ENCODE peak calls at places on chromosomes 2 and 18, in six cellular contexts. P is SK-N-SH, W is GM23248, O is PC-3, N is HCT116, Y is MM.1S. U is an unnamed sample.

GRCh38 chr2:14423145-14423906 is 209.2 kb upstream of the LRATD1 start:
- DNase-seq in N (no peak), W (no peak), P (no peak), O (peak; percentile 8), Y (no peak), U (no peak)

GRCh38 chr2:165864353-165864752 is 70.3 kb upstream of the GALNT3 start:
- DNase-seq in N (no peak), Y (no peak), W (no peak), P (peak; percentile 42), O (no peak), U (peak; percentile 71)

GRCh38 chr2:240622631-240623235 is 2.5 kb upstream of the GPR35 start:
- DNase-seq in O (no peak), Y (no peak), N (no peak), P (peak; percentile 82), W (no peak), U (no peak)

GRCh38 chr2:199160081-199160480 is 297.7 kb downstream of the SATB2 start:
- DNase-seq in O (no peak), W (no peak), Y (no peak), P (no peak), N (no peak), U (no peak)

GRCh38 chr2:85318222-85319182 is 9.3 kb downstream of the TGOLN2 start:
- DNase-seq in Y (no peak), O (peak; percentile 35), W (peak; percentile 95), N (no peak), P (no peak), U (no peak)

GRCh38 chr18:57585846-57586242 is 658 bp downstream of the FECH start:
- DNase-seq in N (no peak), W (no peak), O (no peak), Y (peak; percentile 10), P (no peak), U (peak; percentile 38)

GRCh38 chr2:23330214-23330613 is 54.8 kb upstream of the KLHL29 start:
- DNase-seq in Y (peak; percentile 12), P (no peak), N (no peak), O (peak; percentile 7), W (peak; percentile 34), U (peak; percentile 85)

GRCh38 chr2:73173781-73174180 is 28.6 kb upstream of the NOTO start:
- DNase-seq in N (no peak), O (no peak), P (no peak), W (no peak), Y (no peak), U (no peak)

GRCh38 chr2:73985318-73986084 is 791 bp downstream of the TET3 start:
- DNase-seq in P (peak; percentile 90), Y (peak; percentile 48), N (no peak), W (peak; percentile 54), O (peak; percentile 36), U (peak; percentile 84)

GRCh38 chr2:68746408-68746807 is 11.8 kb downstream of the ARHGAP25 start:
- DNase-seq in O (no peak), W (no peak), P (no peak), N (no peak), Y (no peak), U (no peak)

DNA sequence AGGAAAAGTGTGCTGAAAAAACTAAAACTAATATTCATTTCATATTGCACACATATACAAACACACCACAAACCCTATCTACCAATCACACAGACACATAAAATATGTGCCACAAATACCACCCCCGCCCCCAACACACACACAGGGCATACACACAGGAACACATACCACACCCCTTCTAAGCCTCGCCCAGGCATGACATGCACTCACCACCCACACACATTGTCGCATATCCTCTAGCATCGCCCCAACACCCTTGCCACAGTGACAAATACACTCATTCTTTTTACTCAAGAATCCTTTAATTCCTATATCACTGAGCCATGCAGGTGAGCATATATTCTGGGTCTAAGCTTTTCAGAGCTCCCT is 24.6 kb upstream of the LCLAT1 start:
- DNase-seq in O (peak; percentile 32), P (peak; percentile 70), Y (no peak), N (peak; percentile 37), W (peak; percentile 87), U (no peak)
- TF ChIP-seq EZH2phosphoT487 in O (no peak), P (no peak), Y (no peak), N (no peak), W (no peak), U (no peak)

DNA sequence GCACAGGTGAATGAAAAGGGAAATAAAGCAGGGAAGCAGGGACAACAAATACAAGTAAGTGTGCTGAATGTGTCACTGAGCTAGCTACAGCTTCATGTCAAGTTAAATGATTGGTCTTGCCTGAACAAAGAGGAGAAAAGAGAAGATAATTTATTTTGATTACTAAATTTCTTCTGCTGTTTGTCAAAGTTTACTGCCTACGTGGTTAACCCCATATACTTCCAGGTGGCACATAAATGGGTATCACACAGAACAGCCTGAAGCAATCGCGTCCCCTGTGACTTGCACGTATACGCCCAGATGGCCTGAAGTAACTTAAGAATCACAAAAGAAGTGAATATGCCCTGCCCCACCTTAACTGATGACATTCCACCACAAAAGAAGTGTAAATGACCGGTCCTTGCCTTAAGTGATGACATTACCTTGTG is 434.2 kb downstream of the LRRTM4 start:
- DNase-seq in W (no peak), P (no peak), Y (no peak), O (no peak), N (no peak), U (no peak)
- H3K9ac ChIP-seq in W (no peak overlapping the region), P (no peak overlapping the region), Y (no peak overlapping the region), O (no peak overlapping the region), N (no peak overlapping the region), U (no peak overlapping the region)

GRCh38 chr2:100707016-100707947 is 112.7 kb upstream of the NPAS2 start:
- DNase-seq in N (no peak), Y (no peak), O (peak; percentile 25), P (no peak), W (no peak), U (no peak)

GRCh38 chr2:100708333-100708732 is 111.6 kb upstream of the NPAS2 start:
- DNase-seq in P (no peak), W (no peak), N (no peak), Y (no peak), O (no peak), U (no peak)

GRCh38 chr2:100718065-100718570 is 101.8 kb upstream of the NPAS2 start:
- DNase-seq in W (no peak), Y (no peak), P (no peak), O (no peak), N (no peak), U (no peak)

GRCh38 chr2:100713106-100713505 is 106.8 kb upstream of the NPAS2 start:
- DNase-seq in N (no peak), P (no peak), W (no peak), Y (no peak), O (no peak), U (no peak)
- H3K4me3 ChIP-seq in N (no peak overlapping the region), P (no peak overlapping the region), W (no peak overlapping the region), Y (no peak overlapping the region), O (no peak overlapping the region), U (no peak overlapping the region)

DNA sequence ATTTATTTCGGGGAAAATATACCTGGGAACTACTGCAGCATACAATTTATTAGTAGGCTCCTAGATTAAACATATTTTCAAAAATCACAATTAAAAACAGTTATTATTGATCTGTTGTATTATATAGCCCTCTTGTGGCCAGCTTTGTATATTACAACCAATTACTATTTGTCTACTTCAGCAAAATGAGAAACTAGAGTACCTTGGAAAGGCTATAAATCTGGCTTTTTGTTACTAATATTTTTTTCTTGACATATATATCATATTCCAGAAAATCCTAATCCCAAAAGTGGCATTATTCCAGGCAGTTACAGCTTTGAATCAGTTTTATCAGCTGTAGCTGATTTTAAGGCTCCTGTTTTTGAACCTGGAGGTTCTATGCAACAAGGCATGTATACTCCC is 101.2 kb downstream of the UBR3 start:
- DNase-seq in W (peak; percentile 61), N (peak; percentile 28), P (peak; percentile 29), Y (peak; percentile 53), O (peak; percentile 72), U (peak; percentile 58)
- TF ChIP-seq EZH2phosphoT487 in W (no peak), N (no peak), P (no peak), Y (no peak), O (no peak), U (no peak)

DNA sequence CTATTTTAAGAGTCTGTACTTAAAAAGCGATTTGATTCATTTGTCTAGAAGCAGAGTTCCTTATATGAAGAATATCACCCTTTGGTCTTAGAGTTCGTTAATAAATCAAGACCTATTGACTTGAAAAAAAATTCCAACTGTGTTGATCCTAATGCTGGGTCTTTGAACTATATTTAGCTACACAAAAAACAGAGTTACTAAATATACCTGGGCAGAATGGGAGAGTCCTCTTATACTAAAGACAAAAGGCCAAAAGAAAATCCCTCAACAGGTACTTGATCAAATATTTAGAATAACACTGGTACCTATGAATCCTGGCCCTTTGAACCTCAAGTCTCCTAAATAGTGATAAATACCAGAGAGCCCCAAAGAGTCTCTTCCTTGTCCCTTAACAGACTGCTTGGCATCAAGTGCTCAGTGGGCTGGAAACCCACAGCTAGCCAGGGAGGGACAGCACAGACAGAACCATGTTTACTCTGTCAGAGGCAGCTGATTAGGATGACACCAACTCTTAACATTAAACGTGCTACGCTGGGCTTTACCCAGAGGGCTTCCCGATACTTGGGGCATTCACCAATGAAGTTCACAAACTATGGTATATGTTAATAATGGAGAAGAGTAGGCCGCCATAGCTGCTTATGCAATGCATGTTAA is 95.1 kb downstream of the FIGN start:
- DNase-seq in N (no peak), Y (no peak), O (no peak), W (no peak), P (no peak), U (peak; percentile 30)
- H3K9ac ChIP-seq in N (no peak overlapping the region), Y (no peak overlapping the region), O (no peak overlapping the region), W (no peak overlapping the region), P (no peak overlapping the region), U (no peak overlapping the region)

GRCh38 chr2:215316336-215316735 is 4.5 kb downstream of the ATIC start:
- DNase-seq in N (no peak), P (no peak), Y (no peak), O (no peak), W (no peak), U (no peak)

GRCh38 chr2:215313219-215313656 is 1.4 kb downstream of the ATIC start:
- DNase-seq in O (no peak), Y (no peak), P (no peak), N (no peak), W (no peak), U (no peak)

GRCh38 chr2:215311625-215312394 is at the start of gene ATIC:
- DNase-seq in Y (peak; percentile 97), N (peak; percentile 85), W (peak; percentile 99), P (peak; percentile 96), O (peak; percentile 95), U (peak; percentile 96)

GRCh38 chr2:215315301-215315700 is 3.4 kb downstream of the ATIC start:
- DNase-seq in O (no peak), Y (no peak), N (no peak), W (no peak), P (no peak), U (no peak)

GRCh38 chr2:215314896-215315295 is 3.0 kb downstream of the ATIC start:
- DNase-seq in O (peak; percentile 69), N (no peak), P (no peak), W (no peak), Y (no peak), U (no peak)
- H3K4me3 ChIP-seq in O (no peak overlapping the region), N (no peak overlapping the region), P (no peak overlapping the region), W (no peak overlapping the region), Y (no peak overlapping the region), U (no peak overlapping the region)

GRCh38 chr18:32906506-32907214 is 133.8 kb upstream of the KLHL14 start:
- DNase-seq in Y (no peak), O (peak; percentile 2), P (no peak), N (no peak), W (no peak), U (no peak)
- TF ChIP-seq EZH2phosphoT487 in Y (no peak), O (no peak), P (no peak), N (no peak), W (no peak), U (no peak)

U was measured in neural progenitor cell.